ENCODE peak calls at places on chromosomes 6 and 20, in six cellular contexts. B is endothelial cell of umbilical vein, V is transverse colon, Q is psoas muscle, H is A549, N is tibial artery. A is an unnamed sample.

GRCh38 chr6:19354181-19354580 is 483.0 kb upstream of the ID4 start:
- DNase-seq in N (no peak), V (no peak), H (no peak), Q (no peak), B (no peak), A (no peak)

GRCh38 chr20:22921595-22922421 is 113.3 kb upstream of the SSTR4 start:
- DNase-seq in Q (no peak), N (no peak), V (no peak), H (peak), B (peak), A (no peak)

GRCh38 chr20:5627463-5628050 is 122.6 kb upstream of the SHLD1 start:
- DNase-seq in Q (no peak), V (no peak), H (no peak), B (no peak), N (no peak), A (no peak)

GRCh38 chr20:24933266-24933908 is 15.7 kb upstream of the CST7 start:
- DNase-seq in N (no peak), V (no peak), B (no peak), H (no peak), Q (no peak), A (no peak)

GRCh38 chr6:137332637-137333228 is 113.5 kb upstream of the IFNGR1 start:
- DNase-seq in Q (no peak), B (no peak), N (no peak), V (no peak), H (no peak), A (no peak)

GRCh38 chr20:44785768-44786167 is 24.6 kb downstream of the RIMS4 start:
- DNase-seq in N (no peak), Q (no peak), H (peak), V (no peak), B (no peak), A (peak)

GRCh38 chr20:32514760-32515159 is 70.4 kb downstream of the NOL4L start:
- DNase-seq in N (no peak), Q (no peak), H (no peak), B (no peak), V (no peak), A (no peak)

GRCh38 chr20:6959900-6960312 is 192.4 kb downstream of the BMP2 start:
- DNase-seq in V (no peak), Q (no peak), H (no peak), N (no peak), B (peak), A (no peak)

GRCh38 chr6:423062-423798 is 31.7 kb downstream of the IRF4 start:
- DNase-seq in H (peak), B (no peak), Q (no peak), V (no peak), N (no peak), A (no peak)

GRCh38 chr6:1423578-1423977 is 34.2 kb downstream of the FOXF2 start:
- DNase-seq in V (no peak), N (no peak), B (no peak), Q (no peak), H (no peak), A (no peak)

GRCh38 chr20:36585410-36586125 is 12.2 kb downstream of the TGIF2 start:
- DNase-seq in B (no peak), V (no peak), N (no peak), H (no peak), Q (no peak), A (no peak)

GRCh38 chr20:18477821-18478220 is 10.6 kb downstream of the POLR3F start:
- DNase-seq in Q (no peak), N (no peak), V (no peak), B (no peak), H (no peak), A (no peak)

GRCh38 chr6:108574457-108575149 is 13.9 kb downstream of the FOXO3 start:
- DNase-seq in Q (no peak), H (no peak), B (no peak), N (no peak), V (no peak), A (peak)

GRCh38 chr20:38751360-38751976 is 3.2 kb downstream of the ACTR5 start:
- DNase-seq in Q (no peak), V (no peak), B (peak), H (peak), N (no peak), A (no peak)

GRCh38 chr6:138508676-138508988 is 9.3 kb upstream of the NHSL1 start:
- DNase-seq in B (no peak), V (no peak), Q (no peak), N (no peak), H (no peak), A (no peak)

GRCh38 chr6:138503881-138504680 is 4.8 kb upstream of the NHSL1 start:
- DNase-seq in B (no peak), V (no peak), N (no peak), H (no peak), Q (no peak), A (no peak)

GRCh38 chr6:138509371-138509770 is 10.1 kb upstream of the NHSL1 start:
- DNase-seq in H (peak), N (no peak), V (peak), B (peak), Q (no peak), A (peak)

GRCh38 chr6:138504764-138505689 is 5.7 kb upstream of the NHSL1 start:
- DNase-seq in H (no peak), B (no peak), V (no peak), N (no peak), Q (no peak), A (no peak)

GRCh38 chr6:138507977-138508675 is 8.8 kb upstream of the NHSL1 start:
- DNase-seq in H (no peak), B (no peak), N (no peak), Q (no peak), V (peak), A (no peak)
- H3K27ac ChIP-seq in H (peak), B (no peak), N (no peak), Q (no peak), V (peak), A (no peak)

DNA sequence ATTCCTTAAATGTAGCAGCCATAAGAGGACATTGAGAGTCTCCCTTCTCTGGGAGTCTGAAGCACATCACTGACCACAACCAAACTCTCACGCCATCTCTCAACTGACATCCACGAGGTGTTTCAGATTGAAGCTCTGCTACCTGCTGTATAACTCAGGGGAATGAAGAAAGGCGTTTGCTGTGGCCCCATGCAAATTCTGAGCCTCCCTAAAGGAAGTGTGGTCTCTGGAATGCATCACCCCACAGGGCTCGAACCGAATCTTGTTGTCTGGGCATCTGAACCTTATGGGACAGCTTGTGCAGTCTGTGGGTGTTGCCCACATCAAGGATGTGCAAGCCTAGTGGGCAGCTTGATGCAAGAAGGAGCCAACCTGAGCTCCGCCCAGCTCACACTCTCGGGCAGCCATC is 10.9 kb downstream of the PMEPA1 start:
- DNase-seq in H (peak), B (no peak), Q (no peak), N (no peak), V (peak), A (no peak)
- H3K4me3 ChIP-seq in H (peak), B (no peak), Q (no peak), N (no peak), V (no peak), A (no peak)

GRCh38 chr6:127880452-127880851 is 20.4 kb downstream of the THEMIS start:
- DNase-seq in Q (no peak), V (no peak), N (no peak), H (no peak), B (no peak), A (no peak)

GRCh38 chr6:127878115-127878514 is 22.7 kb downstream of the THEMIS start:
- DNase-seq in H (no peak), N (no peak), V (no peak), Q (no peak), B (no peak), A (no peak)

GRCh38 chr6:127877231-127877630 is 23.6 kb downstream of the THEMIS start:
- DNase-seq in V (no peak), B (no peak), Q (no peak), N (no peak), H (no peak), A (no peak)

DNA sequence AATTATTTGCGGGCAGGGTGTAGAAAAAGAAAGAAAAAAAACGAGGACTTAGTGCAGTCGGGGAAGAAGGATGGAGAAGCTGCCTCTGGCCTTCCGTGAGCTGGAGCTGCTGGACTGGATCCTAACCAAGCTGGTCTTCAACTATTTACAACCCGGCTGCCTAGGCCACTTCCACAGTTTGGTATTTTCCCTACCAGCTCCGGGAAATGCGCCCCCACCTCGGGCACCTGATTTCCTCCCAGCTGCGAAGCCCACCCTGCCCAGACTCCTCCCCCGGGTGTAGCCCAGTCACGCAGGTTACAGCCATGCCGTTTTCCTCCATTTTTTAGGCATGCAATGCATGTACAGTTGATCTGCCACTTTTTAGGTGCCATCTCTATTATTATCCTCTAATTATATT is 21.2 kb downstream of the THEMIS start:
- DNase-seq in V (no peak), Q (peak), N (no peak), H (no peak), B (no peak), A (peak)
- TF ChIP-seq CTCF in V (no peak), Q (no peak), N (no peak), H (no peak), B (no peak), A (no peak)

DNA sequence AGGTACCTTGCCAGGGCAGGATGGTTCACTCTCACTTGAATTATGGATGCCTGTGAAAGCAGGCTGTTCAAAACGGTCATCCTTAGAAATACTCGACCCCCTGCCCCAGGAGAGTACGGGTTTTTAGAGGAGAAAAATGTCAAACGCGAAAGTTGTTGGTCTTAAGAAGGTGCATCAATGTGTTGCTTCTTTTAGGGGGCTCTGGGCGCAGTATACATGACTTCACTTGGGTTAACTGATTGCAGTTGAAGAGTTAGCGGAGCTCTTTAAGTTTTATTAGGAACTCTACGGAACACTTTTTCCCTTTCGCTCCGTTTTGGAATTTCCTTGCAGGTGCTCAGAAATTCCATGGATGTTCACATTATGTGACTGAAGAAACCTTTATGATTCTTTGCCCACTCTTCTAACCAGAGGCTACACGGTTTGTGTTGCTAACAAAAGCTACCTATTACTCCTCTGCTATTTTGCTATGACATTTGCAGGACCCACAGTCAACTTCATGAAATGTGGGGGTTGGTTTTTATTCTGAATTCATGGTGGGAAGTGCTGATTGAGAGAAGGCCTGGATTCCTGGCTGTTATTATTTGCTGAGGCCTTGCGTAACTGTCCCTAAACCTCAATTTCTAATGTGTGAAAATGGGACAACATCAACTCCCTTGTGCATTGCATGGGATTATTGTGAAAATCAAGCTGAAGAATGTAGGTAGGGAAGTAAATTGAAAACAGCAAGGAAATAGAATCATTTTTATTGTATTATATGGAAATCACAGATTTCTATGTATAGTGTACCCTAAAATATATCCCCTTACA is 845 bp downstream of the ENPP1 start:
- DNase-seq in B (no peak), N (no peak), H (no peak), V (no peak), Q (no peak), A (no peak)
- H3K27ac ChIP-seq in B (no peak), N (peak), H (peak), V (peak), Q (peak), A (peak)

DNA sequence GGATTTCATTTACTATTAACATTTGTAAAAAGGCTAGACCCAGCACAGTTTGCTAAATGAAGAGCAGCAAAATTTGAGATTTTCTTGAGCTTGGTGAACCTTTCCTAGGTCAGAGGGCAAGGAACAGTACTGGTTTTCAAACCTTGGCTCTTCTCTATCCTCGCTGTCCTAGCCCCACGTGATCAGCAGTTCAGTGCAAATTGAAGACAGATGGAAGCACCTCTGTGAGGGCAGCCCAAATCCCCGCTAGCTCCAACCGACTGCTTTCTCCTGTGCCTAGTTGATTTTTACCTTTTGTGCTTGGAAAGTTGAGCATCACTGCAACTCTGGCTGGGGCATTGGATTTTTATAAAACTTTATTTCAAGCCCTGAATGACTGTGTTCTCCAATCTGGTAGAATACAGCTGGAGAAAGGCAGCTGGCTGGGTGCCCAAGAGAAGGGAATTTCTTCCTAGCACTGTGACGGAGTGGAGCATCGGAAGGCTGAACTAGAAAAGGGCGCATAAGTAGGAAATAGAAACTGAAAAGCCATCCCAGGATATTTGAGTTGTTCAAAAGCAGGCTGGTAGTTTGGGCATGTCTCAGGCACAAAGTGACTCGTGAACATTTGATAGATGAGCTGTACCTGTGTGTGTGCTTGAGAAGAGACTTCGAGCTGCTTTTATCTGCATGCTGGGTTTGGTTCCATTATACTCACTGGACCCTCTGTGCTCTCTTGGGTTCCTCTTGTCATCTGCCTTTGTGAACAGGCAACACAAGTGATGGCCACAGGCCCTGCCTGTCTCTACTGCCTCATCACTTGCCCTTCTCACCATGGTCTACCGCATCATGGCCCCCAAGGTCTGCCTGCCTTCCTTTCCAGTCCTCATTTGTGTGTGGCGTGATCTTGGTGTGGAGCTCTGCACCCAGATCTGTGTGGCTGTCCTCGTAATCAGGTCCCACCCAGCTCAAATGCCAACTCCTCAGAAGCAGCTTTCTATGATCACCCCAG is 2.3 kb downstream of the RNF114 start:
- DNase-seq in N (peak), B (peak), H (no peak), V (peak), Q (peak), A (peak)
- H3K4me3 ChIP-seq in N (no peak), B (no peak), H (no peak), V (peak), Q (peak), A (no peak)

A was measured in testis.